ENCODE peak calls at places on chromosomes 1 and 21, in ten cellular contexts. L is GM12878, I is Peyer's patch, Q is endothelial cell of umbilical vein, N is lower leg skin, V is breast epithelium, G is erythroblast, S is IMR-90, Z is transverse colon, W is H54. A is an unnamed sample.

GRCh38 chr1:38071530-38072266 is 25.1 kb upstream of the POU3F1 start:
- DNase-seq in L (no peak), I (no peak), Q (peak; percentile 28), N (no peak), V (no peak), G (peak; percentile 35), S (peak; percentile 55), Z (no peak), W (peak; percentile 57), A (no peak)

GRCh38 chr21:35922618-35923017 is 137.7 kb downstream of the SETD4 start:
- DNase-seq in L (no peak), I (no peak), Q (peak; percentile 58), N (no peak), V (no peak), G (no peak), S (peak; percentile 83), Z (no peak), W (no peak), A (no peak)

GRCh38 chr1:17735791-17736190 is 19.3 kb upstream of the ACTL8 start:
- DNase-seq in L (no peak), I (no peak), Q (no peak), N (no peak), V (no peak), G (no peak), S (no peak), Z (no peak), W (no peak), A (no peak)

GRCh38 chr1:178450871-178451270 is 45.9 kb downstream of the CLEC20A start:
- DNase-seq in L (no peak), I (no peak), Q (no peak), N (no peak), V (no peak), G (no peak), S (peak; percentile 33), Z (no peak), W (no peak), A (no peak)

GRCh38 chr1:100631015-100631521 is 88.5 kb upstream of the VCAM1 start:
- DNase-seq in L (no peak), I (no peak), Q (peak; percentile 20), N (no peak), V (no peak), G (no peak), S (peak; percentile 95), Z (no peak), W (peak; percentile 25), A (no peak)

GRCh38 chr21:33127154-33127893 is 57.4 kb downstream of the OLIG1 start:
- DNase-seq in L (peak; percentile 19), I (peak; percentile 72), Q (peak; percentile 70), N (peak; percentile 88), V (no peak), G (peak; percentile 79), S (peak; percentile 65), Z (peak; percentile 50), W (peak; percentile 84), A (peak; percentile 36)

GRCh38 chr1:201539561-201540404 is 856 bp downstream of the NAV1 start:
- DNase-seq in L (no peak), I (peak; percentile 55), Q (peak; percentile 86), N (peak; percentile 95), V (no peak), G (no peak), S (peak; percentile 84), Z (peak; percentile 37), W (peak; percentile 55), A (peak; percentile 61)

GRCh38 chr1:23331713-23332112 is 12.4 kb downstream of the HNRNPR start:
- DNase-seq in L (no peak), I (no peak), Q (no peak), N (no peak), V (no peak), G (no peak), S (no peak), Z (no peak), W (no peak), A (no peak)

GRCh38 chr1:241485554-241485992 is 34.0 kb downstream of the FH start:
- DNase-seq in L (peak; percentile 23), I (no peak), Q (peak; percentile 44), N (no peak), V (no peak), G (peak; percentile 46), S (peak; percentile 16), Z (no peak), W (peak; percentile 9), A (no peak)

GRCh38 chr21:15140321-15141019 is 75.7 kb upstream of the NRIP1 start:
- DNase-seq in L (no peak), I (peak; percentile 92), Q (peak; percentile 3), N (no peak), V (no peak), G (no peak), S (no peak), Z (peak; percentile 89), W (no peak), A (no peak)

GRCh38 chr1:209607102-209607794 is 23.7 kb downstream of the CAMK1G start:
- DNase-seq in L (peak; percentile 48), I (no peak), Q (no peak), N (no peak), V (no peak), G (no peak), S (peak; percentile 65), Z (no peak), W (peak; percentile 55), A (no peak)

GRCh38 chr1:19811206-19811851 is 3.8 kb downstream of the RNF186 start:
- DNase-seq in L (no peak), I (peak; percentile 78), Q (peak; percentile 38), N (no peak), V (peak; percentile 62), G (peak; percentile 46), S (peak; percentile 49), Z (peak; percentile 66), W (peak; percentile 34), A (no peak)

GRCh38 chr1:248013229-248013710 is at the start of gene OR2L5:
- DNase-seq in L (no peak), I (no peak), Q (no peak), N (no peak), V (no peak), G (no peak), S (no peak), Z (no peak), W (no peak), A (no peak)

GRCh38 chr1:113835686-113836290 is 23.5 kb upstream of the RSBN1 start:
- DNase-seq in L (no peak), I (no peak), Q (peak; percentile 72), N (no peak), V (no peak), G (peak; percentile 61), S (peak; percentile 61), Z (no peak), W (no peak), A (no peak)

GRCh38 chr1:219917851-219918466 is 10.4 kb downstream of the SLC30A10 start:
- DNase-seq in L (no peak), I (peak; percentile 73), Q (no peak), N (no peak), V (no peak), G (no peak), S (no peak), Z (peak; percentile 19), W (no peak), A (no peak)

GRCh38 chr1:47534040-47534328 is 96.1 kb downstream of the FOXD2 start:
- DNase-seq in L (no peak), I (no peak), Q (no peak), N (no peak), V (no peak), G (no peak), S (no peak), Z (no peak), W (no peak), A (no peak)

GRCh38 chr1:12173631-12174121 is 6.9 kb downstream of the TNFRSF1B start:
- DNase-seq in L (no peak), I (peak; percentile 96), Q (no peak), N (peak; percentile 94), V (no peak), G (no peak), S (peak; percentile 35), Z (peak; percentile 82), W (no peak), A (peak; percentile 47)

DNA sequence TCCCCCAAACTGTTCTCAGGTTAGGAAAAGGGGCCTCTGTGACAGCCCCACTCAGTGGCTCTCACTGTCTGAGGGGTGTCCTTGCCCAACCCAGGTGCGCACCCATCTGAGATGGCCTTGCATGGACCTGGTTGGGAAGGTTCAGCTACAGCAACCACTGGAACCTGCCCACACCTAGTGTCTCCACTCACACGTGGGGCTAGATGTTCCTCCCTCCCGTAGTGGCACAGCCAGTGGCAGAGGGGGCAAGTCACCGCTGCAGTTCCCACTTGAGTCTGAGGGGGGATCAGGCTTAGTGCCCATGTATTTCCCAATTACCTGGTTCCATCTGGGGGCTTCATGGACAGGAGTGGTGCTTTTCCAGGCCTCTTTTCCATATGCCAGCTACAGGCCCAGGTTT is 47.3 kb upstream of the SAMD11 start:
- DNase-seq in L (no peak), I (no peak), Q (no peak), N (no peak), V (no peak), G (no peak), S (no peak), Z (no peak), W (no peak), A (no peak)
- TF ChIP-seq POLR2A in L (no peak), I (no peak), Q (no peak), N (no peak), V (no peak), G (no peak), S (no peak), Z (no peak), W (no peak), A (no peak)

GRCh38 chr1:4084446-4084845 is 184.4 kb upstream of the C1orf174 start:
- DNase-seq in L (no peak), I (peak; percentile 2), Q (no peak), N (no peak), V (peak; percentile 19), G (no peak), S (no peak), Z (no peak), W (no peak), A (no peak)
- TF ChIP-seq POLR2A in L (no peak), I (no peak), Q (no peak), N (no peak), V (no peak), G (no peak), S (no peak), Z (no peak), W (no peak), A (no peak)

GRCh38 chr1:204494281-204495077 is at the start of gene PIK3C2B:
- DNase-seq in L (peak; percentile 55), I (peak; percentile 91), Q (peak; percentile 88), N (peak; percentile 95), V (peak; percentile 83), G (peak; percentile 72), S (peak; percentile 73), Z (peak; percentile 85), W (peak; percentile 86), A (peak; percentile 79)
- TF ChIP-seq POLR2A in L (peak; percentile 86), I (peak; percentile 65), Q (peak; percentile 82), N (no peak), V (no peak), G (no peak), S (peak; percentile 26), Z (peak; percentile 80), W (peak; percentile 76), A (peak; percentile 56)

DNA sequence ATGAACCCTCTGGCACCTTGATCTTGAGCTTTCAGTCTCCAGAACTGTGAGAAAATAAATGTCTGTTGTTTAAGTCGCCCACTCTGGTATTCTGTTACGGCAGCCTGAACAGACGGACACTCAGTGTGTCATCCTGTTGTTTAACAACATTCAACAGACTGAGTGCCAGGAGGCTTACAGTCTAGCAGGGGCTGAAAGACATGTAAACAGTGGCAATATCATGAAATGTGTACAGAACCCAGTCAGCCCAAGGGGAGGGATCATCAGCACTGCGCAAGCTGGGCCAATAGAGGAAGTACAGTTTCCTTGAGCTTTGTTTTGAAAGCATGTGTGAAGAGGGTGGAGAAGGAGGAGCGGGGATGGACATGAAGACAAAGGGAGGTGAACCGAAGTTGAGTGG is 13.6 kb downstream of the DIP2A start:
- DNase-seq in L (no peak), I (no peak), Q (peak; percentile 71), N (no peak), V (no peak), G (no peak), S (peak; percentile 32), Z (no peak), W (no peak), A (no peak)
- TF ChIP-seq POLR2A in L (no peak), I (no peak), Q (no peak), N (no peak), V (no peak), G (no peak), S (no peak), Z (no peak), W (no peak), A (no peak)